ENCODE peak calls at places on chromosome X, in seven cellular contexts. Q, R, Z, E, P, S and F are unnamed samples.

GRCh38 chrX:135213200-135213844 is 38.5 kb upstream of the ETDA start:
- DNase-seq in Q (no peak), R (no peak), Z (no peak), E (no peak), P (no peak), S (no peak), F (no peak)

GRCh38 chrX:132480581-132481203 is 8.1 kb downstream of the MBNL3 start:
- DNase-seq in Q (no peak), R (no peak), Z (no peak), E (peak), P (no peak), S (no peak), F (peak)

GRCh38 chrX:155148724-155149537 is 67.3 kb upstream of the VBP1 start:
- DNase-seq in Q (no peak), R (peak), Z (peak), E (peak), P (no peak), S (no peak), F (no peak)

GRCh38 chrX:109638158-109638557 is 13.2 kb upstream of the KCNE5 start:
- DNase-seq in Q (no peak), R (no peak), Z (no peak), E (no peak), P (no peak), S (no peak), F (no peak)

GRCh38 chrX:17104433-17104832 is 158.0 kb downstream of the REPS2 start:
- DNase-seq in Q (no peak), R (no peak), Z (no peak), E (no peak), P (no peak), S (no peak), F (no peak)

GRCh38 chrX:39527045-39527444 is 570.7 kb downstream of the BCOR start:
- DNase-seq in Q (no peak), R (no peak), Z (peak), E (no peak), P (no peak), S (no peak), F (no peak)

GRCh38 chrX:77446029-77446585 is 1.1 kb upstream of the FGF16 start:
- DNase-seq in Q (peak), R (no peak), Z (no peak), E (peak), P (no peak), S (no peak), F (no peak)

GRCh38 chrX:107542500-107542899 is 85.8 kb upstream of the PRPS1 start:
- DNase-seq in Q (no peak), R (no peak), Z (peak), E (peak), P (no peak), S (no peak), F (no peak)

GRCh38 chrX:153539171-153539978 is 21.9 kb downstream of the ATP2B3 start:
- DNase-seq in Q (peak), R (peak), Z (peak), E (peak), P (peak), S (peak), F (peak)

GRCh38 chrX:6021316-6022091 is 207.2 kb downstream of the NLGN4X start:
- DNase-seq in Q (no peak), R (peak), Z (peak), E (peak), P (no peak), S (no peak), F (no peak)

GRCh38 chrX:34365482-34365881 is 233.4 kb upstream of the FAM47A start:
- DNase-seq in Q (no peak), R (no peak), Z (peak), E (peak), P (no peak), S (no peak), F (no peak)

GRCh38 chrX:12080265-12080664 is 58.0 kb upstream of the FRMPD4 start:
- DNase-seq in Q (no peak), R (no peak), Z (peak), E (peak), P (no peak), S (no peak), F (no peak)

GRCh38 chrX:26334232-26334631 is 118.3 kb downstream of the MAGEB5 start:
- DNase-seq in Q (peak), R (no peak), Z (no peak), E (no peak), P (no peak), S (no peak), F (no peak)

GRCh38 chrX:112266136-112266535 is 183.6 kb upstream of the TRPC5 start:
- DNase-seq in Q (no peak), R (no peak), Z (no peak), E (no peak), P (no peak), S (no peak), F (no peak)

GRCh38 chrX:52271212-52271611 is 86.5 kb downstream of the MAGED4 start:
- DNase-seq in Q (no peak), R (no peak), Z (no peak), E (peak), P (no peak), S (no peak), F (no peak)

GRCh38 chrX:103453655-103454054 is 65.6 kb downstream of the RAB40A start:
- DNase-seq in Q (no peak), R (no peak), Z (peak), E (peak), P (no peak), S (no peak), F (no peak)

GRCh38 chrX:142204522-142205433 is at the start of gene MAGEC2:
- DNase-seq in Q (no peak), R (no peak), Z (no peak), E (no peak), P (no peak), S (no peak), F (no peak)

GRCh38 chrX:13923289-13923688 is 106.4 kb upstream of the GPM6B start:
- DNase-seq in Q (no peak), R (no peak), Z (no peak), E (no peak), P (no peak), S (no peak), F (no peak)

GRCh38 chrX:119762718-119763117 is 4.3 kb downstream of the SOWAHD start:
- DNase-seq in Q (no peak), R (no peak), Z (no peak), E (no peak), P (no peak), S (no peak), F (no peak)

GRCh38 chrX:36983831-36984230 is 24.3 kb upstream of the FAM47C start:
- DNase-seq in Q (no peak), R (no peak), Z (no peak), E (no peak), P (no peak), S (no peak), F (no peak)

GRCh38 chrX:65671966-65672365 is 4.5 kb downstream of the MSN start:
- DNase-seq in Q (no peak), R (no peak), Z (no peak), E (peak), P (no peak), S (no peak), F (no peak)
- H3K27ac ChIP-seq in Q (peak), R (peak), Z (no peak), E (peak), P (peak), S (peak), F (peak)

GRCh38 chrX:44906542-44906941 is 33.6 kb downstream of the KDM6A start:
- DNase-seq in Q (no peak), R (no peak), Z (no peak), E (no peak), P (no peak), S (no peak), F (no peak)
- H3K4me3 ChIP-seq in Q (no peak), R (no peak), Z (no peak), E (no peak), P (no peak), S (no peak), F (no peak)

DNA sequence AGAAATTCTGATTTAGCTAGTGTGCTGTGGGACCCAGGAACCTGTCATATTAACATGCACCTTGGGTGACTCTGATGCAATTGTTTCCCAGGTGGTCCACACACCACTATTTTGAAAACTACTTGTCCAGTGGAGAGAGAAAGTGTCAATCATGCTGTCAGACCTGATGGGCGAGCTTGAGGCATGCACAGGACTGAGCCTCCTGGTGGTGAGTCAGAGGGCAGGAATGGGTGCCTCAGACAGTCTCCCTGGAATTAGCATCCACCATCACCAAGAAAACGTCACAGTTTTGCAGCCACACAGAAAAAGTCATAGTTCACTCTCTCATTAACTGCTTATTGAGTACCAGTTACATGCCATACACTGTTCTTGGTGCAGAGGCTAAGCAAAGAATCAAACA is 181.8 kb upstream of the MAOA start:
- DNase-seq in Q (no peak), R (no peak), Z (no peak), E (no peak), P (no peak), S (no peak), F (no peak)
- H3K27ac ChIP-seq in Q (no peak), R (no peak), Z (no peak), E (no peak), P (no peak), S (no peak), F (no peak)

DNA sequence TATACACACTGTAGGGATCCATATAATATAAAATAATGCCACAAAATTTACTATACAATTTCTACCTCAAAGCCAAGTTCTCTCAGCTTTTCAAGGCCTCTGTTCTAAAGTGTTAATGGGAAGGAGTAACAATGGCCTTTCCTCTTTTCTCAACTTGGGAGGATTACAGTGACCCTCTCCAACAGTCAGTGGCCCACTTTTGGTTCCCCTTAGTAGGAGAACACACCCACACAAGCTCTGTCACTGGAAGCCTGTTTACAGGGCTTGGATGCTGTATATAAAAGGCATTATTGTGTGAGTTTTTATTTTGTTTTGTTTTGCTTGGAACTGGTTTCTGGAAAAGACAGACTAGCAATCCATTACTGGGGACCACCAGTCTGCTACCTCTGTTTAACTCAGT is 1.8 kb downstream of the ARHGEF6 start:
- DNase-seq in Q (no peak), R (no peak), Z (no peak), E (no peak), P (no peak), S (no peak), F (no peak)
- H3K4me3 ChIP-seq in Q (no peak), R (no peak), Z (no peak), E (no peak), P (peak), S (no peak), F (no peak)

GRCh38 chrX:56782362-56782761 is 53.3 kb downstream of the NBDY start:
- DNase-seq in Q (no peak), R (no peak), Z (no peak), E (no peak), P (no peak), S (no peak), F (no peak)
- H3K27ac ChIP-seq in Q (no peak), R (peak), Z (no peak), E (no peak), P (no peak), S (no peak), F (no peak)

DNA sequence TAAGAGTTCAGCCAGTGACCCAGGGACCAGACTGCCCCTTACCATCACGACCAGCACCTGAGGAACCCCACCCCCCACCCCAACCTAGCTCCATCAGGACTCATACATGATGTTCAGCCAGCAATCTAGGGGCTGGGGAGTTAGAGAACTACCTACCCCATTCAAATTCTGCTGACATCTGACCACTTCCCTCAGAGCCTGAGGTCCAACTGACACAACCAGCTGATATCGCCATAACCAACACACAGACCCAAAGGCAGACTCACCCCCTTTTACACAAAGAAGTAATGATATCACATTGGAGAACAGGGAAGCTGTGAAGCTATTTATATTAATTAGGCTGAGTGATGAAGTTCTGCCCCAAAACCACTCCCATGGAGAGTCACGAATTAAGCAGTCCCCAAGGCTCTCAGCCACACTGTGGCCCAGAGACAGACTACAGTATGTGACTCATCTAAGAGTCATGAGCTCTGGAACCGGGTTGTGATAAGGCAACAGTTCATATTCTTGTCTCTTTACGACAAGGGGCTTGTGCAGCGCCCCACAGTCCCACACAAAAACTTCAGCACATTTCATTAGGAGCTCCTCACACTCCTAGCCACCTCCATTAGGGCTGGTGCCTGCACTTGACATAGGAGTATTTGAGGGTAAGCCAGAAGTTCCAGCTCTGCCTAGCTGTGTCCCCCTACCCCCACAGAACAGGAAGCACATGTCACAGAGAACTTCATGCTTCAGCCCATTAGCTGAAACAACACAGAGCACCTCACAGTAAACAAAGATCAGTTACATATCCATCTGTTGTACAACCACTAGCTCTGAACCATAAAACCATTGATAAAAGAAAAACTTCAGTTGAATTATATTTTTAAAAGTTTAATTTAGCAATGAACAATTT is 184.7 kb upstream of the ZCCHC13 start:
- DNase-seq in Q (no peak), R (no peak), Z (peak), E (peak), P (no peak), S (no peak), F (no peak)
- H3K4me3 ChIP-seq in Q (no peak), R (no peak), Z (no peak), E (no peak), P (no peak), S (no peak), F (no peak)

DNA sequence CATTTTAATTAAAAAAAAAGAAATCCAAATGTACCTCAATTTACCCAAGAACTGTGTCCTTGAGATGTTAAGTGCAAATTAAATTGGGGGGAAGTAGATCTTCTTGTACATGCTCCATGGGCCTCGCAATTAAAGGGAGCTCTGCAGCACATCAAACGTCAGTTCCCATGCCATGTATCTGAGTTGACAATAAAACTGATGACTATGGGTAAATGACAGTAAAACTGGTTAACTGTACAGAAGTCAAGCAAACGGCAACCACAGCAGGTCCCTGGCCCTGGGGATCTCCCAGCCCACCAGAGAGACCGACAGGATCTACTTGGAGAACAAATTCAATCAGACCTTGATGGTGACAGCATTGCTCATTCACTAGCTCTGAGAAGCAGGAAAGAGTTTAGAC is 32.8 kb upstream of the XPNPEP2 start:
- DNase-seq in Q (no peak), R (no peak), Z (no peak), E (no peak), P (no peak), S (no peak), F (no peak)
- H3K27ac ChIP-seq in Q (no peak), R (no peak), Z (no peak), E (no peak), P (no peak), S (peak), F (no peak)